ENCODE peak calls at places on chromosomes 1 and 21, in four cellular contexts. J is Panc1, E is GM23338, L is heart right ventricle. P is an unnamed sample.

GRCh38 chr1:112618114-112618720 is 724 bp downstream of the ST7L start:
- ATAC-seq in J (no peak), E (no peak), L (no peak), P (no peak)

GRCh38 chr1:153525088-153525713 is 10.6 kb downstream of the S100A6 start:
- ATAC-seq in J (peak), E (no peak), L (peak), P (peak)

GRCh38 chr1:27567931-27568246 is 36.1 kb downstream of the AHDC1 start:
- ATAC-seq in J (no peak), E (no peak), L (no peak), P (no peak)

GRCh38 chr1:18316764-18317163 is 164.0 kb upstream of the KLHDC7A start:
- ATAC-seq in J (no peak), E (no peak), L (no peak), P (no peak)

GRCh38 chr1:115929846-115930245 is 46.5 kb upstream of the SLC22A15 start:
- ATAC-seq in J (no peak), E (no peak), L (peak), P (no peak)

GRCh38 chr1:164694505-164694904 is 135.5 kb downstream of the PBX1 start:
- ATAC-seq in J (no peak), E (no peak), L (no peak), P (no peak)

GRCh38 chr1:162011337-162012012 is 12.2 kb downstream of the OLFML2B start:
- ATAC-seq in J (no peak), E (no peak), L (peak), P (peak)

GRCh38 chr1:226778657-226779058 is 39.6 kb upstream of the ITPKB start:
- ATAC-seq in J (peak), E (no peak), L (peak), P (peak)

GRCh38 chr1:45787905-45788304 is 15.5 kb upstream of the MAST2 start:
- ATAC-seq in J (no peak), E (no peak), L (no peak), P (no peak)

GRCh38 chr1:167898578-167899222 is 15.2 kb downstream of the ADCY10 start:
- ATAC-seq in J (no peak), E (no peak), L (no peak), P (no peak)

GRCh38 chr1:22914156-22914555 is 58.5 kb downstream of the LACTBL1 start:
- ATAC-seq in J (no peak), E (no peak), L (no peak), P (no peak)

GRCh38 chr1:23611601-23612327 is 52.5 kb upstream of the ID3 start:
- ATAC-seq in J (no peak), E (peak), L (no peak), P (no peak)

GRCh38 chr1:6144622-6145021 is 35.5 kb downstream of the CHD5 start:
- ATAC-seq in J (no peak), E (peak), L (no peak), P (no peak)

GRCh38 chr1:213162338-213162737 is 111.3 kb downstream of the RPS6KC1 start:
- ATAC-seq in J (no peak), E (no peak), L (peak), P (peak)

GRCh38 chr21:33259428-33259827 is 6.7 kb upstream of the IL10RB start:
- ATAC-seq in J (no peak), E (no peak), L (no peak), P (no peak)

GRCh38 chr1:225426395-225427248 is 1.2 kb downstream of the LBR start:
- ATAC-seq in J (peak), E (no peak), L (no peak), P (no peak)

GRCh38 chr1:71502026-71502425 is 421.2 kb upstream of the ZRANB2 start:
- ATAC-seq in J (no peak), E (no peak), L (no peak), P (no peak)

GRCh38 chr1:171742577-171742922 is 685 bp upstream of the VAMP4 start:
- ATAC-seq in J (peak), E (peak), L (peak), P (peak)

GRCh38 chr1:9344426-9345200 is 51.9 kb downstream of the SPSB1 start:
- ATAC-seq in J (no peak), E (no peak), L (no peak), P (no peak)
- H3K27ac ChIP-seq in J (peak), E (no peak), L (no peak), P (peak)

GRCh38 chr1:29482064-29482463 is 245.7 kb downstream of the PTPRU start:
- ATAC-seq in J (no peak), E (no peak), L (no peak), P (no peak)

GRCh38 chr1:29481031-29481430 is 244.7 kb downstream of the PTPRU start:
- ATAC-seq in J (no peak), E (no peak), L (no peak), P (no peak)

GRCh38 chr1:29485096-29485925 is 249.0 kb downstream of the PTPRU start:
- ATAC-seq in J (no peak), E (no peak), L (no peak), P (no peak)

GRCh38 chr1:29478879-29479278 is 242.6 kb downstream of the PTPRU start:
- ATAC-seq in J (no peak), E (peak), L (no peak), P (no peak)

DNA sequence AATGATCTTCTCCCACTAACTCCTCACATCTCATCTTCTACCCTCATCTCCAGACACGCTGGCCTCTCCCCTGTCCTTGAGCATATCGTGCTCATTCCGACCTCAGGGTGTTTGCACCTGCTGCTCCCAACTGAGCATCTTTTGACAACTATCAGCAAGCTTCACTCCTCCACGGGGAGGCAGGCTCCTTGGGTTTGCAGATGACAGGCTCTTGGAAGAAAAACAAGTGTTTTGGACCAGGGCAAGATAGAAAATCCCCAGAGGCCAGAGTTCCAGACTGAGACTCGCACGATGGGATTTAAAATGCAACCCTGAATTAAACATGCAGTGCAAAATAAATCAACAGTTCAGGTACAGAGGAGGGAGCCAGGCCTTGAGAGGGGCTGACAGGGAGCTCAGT is 246.7 kb downstream of the PTPRU start:
- ATAC-seq in J (no peak), E (no peak), L (no peak), P (no peak)
- H3K27ac ChIP-seq in J (no peak), E (no peak), L (no peak), P (no peak)

DNA sequence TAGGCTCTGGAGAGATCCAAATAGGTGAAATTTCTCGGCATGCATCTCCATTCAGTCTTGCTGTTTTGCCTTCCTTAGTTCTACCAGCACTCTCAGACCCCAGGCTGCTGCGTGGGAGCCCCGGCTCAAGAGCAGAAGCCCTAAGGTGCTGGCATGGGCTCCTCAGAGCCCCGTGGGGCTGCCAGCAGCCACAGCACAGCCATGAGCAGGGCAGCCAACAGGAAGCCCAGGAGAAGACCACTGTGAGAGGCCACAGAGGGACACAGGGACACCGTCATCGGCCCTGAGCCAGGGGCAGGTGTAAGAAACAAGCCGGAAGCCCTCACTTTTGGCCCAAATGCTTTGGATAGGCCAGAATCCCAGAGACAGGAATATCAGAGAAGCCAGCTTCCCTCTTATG is 66.6 kb downstream of the HIVEP3 start:
- ATAC-seq in J (no peak), E (no peak), L (no peak), P (no peak)
- H3K27ac ChIP-seq in J (no peak), E (no peak), L (no peak), P (no peak)

DNA sequence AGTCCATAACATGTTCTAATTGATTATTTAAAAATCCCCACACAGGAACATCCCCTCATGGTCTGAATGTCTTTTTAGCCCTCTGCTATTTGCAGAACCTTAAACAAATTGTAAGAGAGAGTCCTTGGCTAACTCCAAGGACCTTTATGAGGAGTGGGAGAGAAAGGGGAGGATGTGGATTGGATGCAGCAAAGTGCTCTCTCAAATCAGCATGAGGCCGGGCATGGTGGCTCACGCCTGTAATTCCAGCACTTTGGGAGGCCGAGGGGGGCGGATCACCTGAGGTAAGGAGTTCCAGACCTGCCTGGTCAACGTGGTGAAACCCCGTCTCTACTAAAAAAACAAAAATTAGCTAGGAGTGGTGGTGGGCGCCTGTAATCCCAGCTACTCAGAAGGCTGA is 154.8 kb downstream of the TGFB2 start:
- ATAC-seq in J (no peak), E (no peak), L (no peak), P (no peak)
- H3K27ac ChIP-seq in J (peak), E (no peak), L (peak), P (no peak)

GRCh38 chr1:32338637-32339145 is 2.7 kb upstream of the MARCKSL1 start:
- ATAC-seq in J (no peak), E (no peak), L (no peak), P (no peak)

GRCh38 chr1:32339363-32339978 is 3.4 kb upstream of the MARCKSL1 start:
- ATAC-seq in J (no peak), E (no peak), L (no peak), P (no peak)

GRCh38 chr1:32335951-32336867 is at the start of gene MARCKSL1:
- ATAC-seq in J (peak), E (peak), L (peak), P (peak)

GRCh38 chr1:32336963-32337675 is 1.1 kb upstream of the MARCKSL1 start:
- ATAC-seq in J (no peak), E (no peak), L (peak), P (no peak)

DNA sequence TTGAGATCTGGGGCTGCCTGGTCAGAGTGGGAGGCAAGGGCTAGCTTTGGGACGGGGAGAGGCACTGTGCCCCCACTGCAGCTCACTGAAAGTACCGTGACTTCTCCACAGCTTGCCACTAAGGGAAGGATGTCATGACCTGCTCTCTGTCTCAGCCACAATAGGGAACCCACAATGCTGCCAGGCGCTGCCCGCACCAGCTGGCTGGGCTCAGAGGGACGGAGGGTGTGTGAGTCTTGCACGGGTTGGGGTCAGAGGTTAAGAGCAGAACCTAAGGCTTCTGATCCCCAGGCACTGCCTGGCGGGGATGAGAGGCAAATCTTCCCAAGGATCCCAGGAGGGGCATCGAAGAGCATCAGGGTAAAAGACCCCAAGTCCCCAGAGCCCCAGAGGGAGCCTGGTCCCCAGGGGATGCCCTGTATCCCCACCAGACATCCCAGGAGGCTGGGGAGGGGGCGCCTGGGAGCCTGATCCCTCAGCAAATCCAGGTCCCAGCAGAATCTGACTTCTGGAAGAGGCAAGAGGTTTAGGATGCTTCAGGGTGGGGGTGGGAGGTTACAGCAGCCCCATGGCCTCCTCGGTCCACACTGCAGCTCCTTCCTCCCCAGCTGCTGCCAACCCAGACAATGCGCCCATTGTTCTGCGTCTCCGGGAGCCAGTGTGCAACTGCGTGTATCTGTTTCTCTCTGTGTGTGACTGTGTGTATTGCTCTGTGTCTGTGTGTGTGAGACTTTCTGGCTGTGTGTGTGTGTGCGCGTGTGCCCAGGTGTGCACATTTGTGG is 2.0 kb upstream of the MARCKSL1 start:
- ATAC-seq in J (peak), E (no peak), L (peak), P (no peak)
- H3K27ac ChIP-seq in J (peak), E (no peak), L (peak), P (no peak)

GRCh38 chr1:37047487-37047886 is 13.2 kb upstream of the GRIK3 start:
- ATAC-seq in J (no peak), E (no peak), L (no peak), P (no peak)
- H3K27ac ChIP-seq in J (no peak), E (no peak), L (no peak), P (no peak)

GRCh38 chr21:38716942-38717341 is 88.8 kb upstream of the ETS2 start:
- ATAC-seq in J (no peak), E (no peak), L (no peak), P (no peak)

GRCh38 chr21:38725196-38726157 is 80.3 kb upstream of the ETS2 start:
- ATAC-seq in J (no peak), E (no peak), L (no peak), P (no peak)

GRCh38 chr21:38721983-38722382 is 83.7 kb upstream of the ETS2 start:
- ATAC-seq in J (no peak), E (no peak), L (no peak), P (no peak)

GRCh38 chr21:38720074-38720473 is 85.7 kb upstream of the ETS2 start:
- ATAC-seq in J (no peak), E (no peak), L (no peak), P (no peak)

DNA sequence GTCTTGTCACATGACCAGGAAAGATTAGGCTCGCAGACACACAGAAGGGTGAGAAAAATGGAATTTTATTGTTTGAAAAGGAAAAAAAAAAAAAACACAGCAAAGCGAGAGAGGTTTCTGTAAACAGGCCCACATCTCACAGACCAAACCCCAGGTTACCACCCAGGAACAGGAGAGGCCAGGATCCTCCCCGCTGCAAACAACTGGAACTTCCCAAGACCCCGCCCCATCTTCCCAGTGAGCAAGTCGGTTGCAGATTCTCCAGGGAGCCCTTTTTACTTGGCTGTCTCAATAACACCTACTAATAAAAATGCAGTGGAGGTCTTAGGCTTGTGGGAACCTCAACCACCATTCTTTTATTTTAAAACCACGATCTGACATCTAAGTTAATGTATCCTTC is 84.7 kb upstream of the ETS2 start:
- ATAC-seq in J (no peak), E (peak), L (no peak), P (no peak)
- H3K27ac ChIP-seq in J (no peak), E (no peak), L (no peak), P (no peak)

GRCh38 chr1:7771673-7772299 is 690 bp downstream of the VAMP3 start:
- ATAC-seq in J (peak), E (no peak), L (no peak), P (no peak)
- H3K27ac ChIP-seq in J (peak), E (peak), L (peak), P (peak)

DNA sequence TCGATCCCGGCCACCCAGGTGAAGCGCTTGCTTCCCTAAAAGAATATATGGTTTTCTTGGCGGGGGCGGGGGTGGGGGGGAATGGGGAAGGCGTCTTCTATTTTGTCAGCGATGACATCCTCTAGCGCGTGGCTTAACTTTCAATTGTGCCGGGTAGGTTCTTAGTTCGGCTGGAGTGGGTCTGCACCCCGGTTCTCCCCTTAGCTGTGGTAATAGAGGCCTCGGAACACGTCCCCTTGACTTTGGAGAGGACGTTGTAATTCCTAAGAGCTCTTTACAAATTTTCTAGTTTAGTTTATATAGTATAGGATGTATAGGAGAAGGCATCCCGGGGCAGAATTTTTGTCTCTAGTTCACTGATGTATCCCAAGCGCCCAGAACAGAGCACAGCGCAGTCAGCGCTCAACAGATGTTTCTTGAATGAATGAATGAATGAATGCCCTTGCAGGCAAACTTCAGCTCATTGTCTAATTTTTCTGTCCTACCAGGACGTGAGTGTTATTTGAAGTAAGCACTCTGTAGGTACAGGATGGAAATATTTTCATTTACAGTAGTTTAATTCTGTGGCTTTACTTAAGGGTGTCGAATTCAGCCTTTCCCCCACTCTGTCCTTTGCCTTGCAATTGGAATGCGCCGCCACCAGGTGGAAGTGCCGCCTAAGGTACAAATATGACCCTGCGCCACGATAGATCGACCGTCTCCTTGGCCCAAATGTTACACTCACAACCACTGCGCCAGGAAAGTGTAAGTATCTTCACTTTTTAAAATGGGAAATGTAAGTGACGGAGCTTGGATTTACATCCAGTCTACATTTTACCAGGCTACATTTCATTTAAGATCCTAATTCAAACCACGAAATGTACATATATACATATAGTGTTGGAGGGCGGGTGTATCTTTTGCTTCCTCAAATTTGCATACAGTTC is 794 bp upstream of the MRPL39 start:
- ATAC-seq in J (peak), E (peak), L (peak), P (peak)
- H3K27ac ChIP-seq in J (peak), E (no peak), L (peak), P (peak)

GRCh38 chr1:117672756-117673155 is 66.9 kb downstream of the TENT5C start:
- ATAC-seq in J (no peak), E (no peak), L (peak), P (no peak)
- H3K27ac ChIP-seq in J (no peak), E (no peak), L (peak), P (no peak)

P was measured in gastroesophageal sphincter.